ENCODE peak calls at places on chromosomes 4 and X, in five cellular contexts. G, I, T, S and N are unnamed samples.

GRCh38 chrX:39427492-39428289 is 626.4 kb downstream of the MID1IP1 start:
- DNase-seq in S (no peak), G (no peak), I (no peak), T (no peak), N (no peak)

GRCh38 chr4:187103351-187103750 is 379.7 kb upstream of the FAT1 start:
- DNase-seq in I (no peak), G (no peak), S (no peak), T (no peak), N (no peak)

GRCh38 chr4:40264995-40265909 is 68.4 kb downstream of the RHOH start:
- DNase-seq in T (no peak), G (no peak), S (no peak), I (no peak), N (peak)

GRCh38 chr4:25090516-25090915 is 59.8 kb upstream of the LGI2 start:
- DNase-seq in S (no peak), I (no peak), G (no peak), T (no peak), N (no peak)

GRCh38 chr4:68162196-68162595 is 32.5 kb upstream of the TMPRSS11F start:
- DNase-seq in G (no peak), I (no peak), T (no peak), S (no peak), N (no peak)

GRCh38 chrX:1400731-1401471 is 9.0 kb upstream of the SLC25A6 start:
- DNase-seq in I (no peak), S (no peak), G (no peak), T (no peak), N (peak)

GRCh38 chrX:39065051-39065871 is 264.0 kb downstream of the MID1IP1 start:
- DNase-seq in S (no peak), T (no peak), G (no peak), I (no peak), N (no peak)

GRCh38 chr4:112526061-112526460 is 10.1 kb upstream of the NEUROG2 start:
- DNase-seq in I (no peak), S (no peak), G (no peak), T (no peak), N (no peak)

GRCh38 chrX:10828640-10829039 is 208.3 kb upstream of the MID1 start:
- DNase-seq in T (no peak), S (no peak), I (no peak), G (no peak), N (no peak)

GRCh38 chr4:10733016-10733415 is 48.4 kb upstream of the CLNK start:
- DNase-seq in S (no peak), I (no peak), T (no peak), G (no peak), N (no peak)

GRCh38 chr4:119037709-119038463 is 97.7 kb upstream of the MYOZ2 start:
- DNase-seq in G (no peak), I (no peak), T (no peak), S (no peak), N (no peak)

GRCh38 chrX:31251336-31251735 is 179.5 kb upstream of the FTHL17 start:
- DNase-seq in G (no peak), I (no peak), S (no peak), T (no peak), N (no peak)

GRCh38 chr4:169640261-169640880 is 20.0 kb downstream of the CLCN3 start:
- DNase-seq in I (no peak), G (no peak), T (no peak), S (no peak), N (no peak)

GRCh38 chr4:113504422-113504821 is 257.1 kb downstream of the CAMK2D start:
- DNase-seq in S (no peak), T (no peak), G (no peak), I (no peak), N (no peak)

GRCh38 chrX:40074959-40075332 is 22.8 kb downstream of the BCOR start:
- DNase-seq in T (no peak), I (no peak), S (no peak), G (no peak), N (no peak)

GRCh38 chrX:110146521-110146920 is 143.6 kb downstream of the TMEM164 start:
- DNase-seq in T (peak), S (no peak), G (peak), I (no peak), N (no peak)

GRCh38 chrX:136616987-136617685 is 30.8 kb upstream of the CD40LG start:
- DNase-seq in I (no peak), S (no peak), G (no peak), T (no peak), N (no peak)

GRCh38 chrX:129823115-129823514 is 20.6 kb downstream of the ZDHHC9 start:
- DNase-seq in I (peak), G (peak), T (no peak), S (no peak), N (no peak)

GRCh38 chr4:170089743-170090666 is at the start of gene AADAT:
- DNase-seq in G (peak), I (no peak), T (peak), S (peak), N (peak)

GRCh38 chr4:176186721-176187395 is 8.5 kb downstream of the SPATA4 start:
- DNase-seq in S (no peak), T (no peak), G (no peak), I (no peak), N (no peak)